ENCODE peak calls at places on chromosomes 13 and 19, in four cellular contexts. I is SHP77; G is activated gamma-delta T cell treated with Interleukin-2 at 50 U/mL for 16 hours; A is stimulated activated CD4-positive, alpha-beta T cell treated with anti-CD3 and anti-CD28 coated beads, Interleukin-15, amount 100 ng/mL, for 1 hour. N is an unnamed sample.

GRCh38 chr19:17747205-17748098 is 3.8 kb upstream of the FCHO1 start:
- DNase-seq in I (peak), A (peak), G (peak), N (peak)

GRCh38 chr13:90104764-90105163 is 1242.7 kb upstream of the MIR17HG start:
- DNase-seq in I (no peak), G (no peak), A (no peak), N (no peak)

GRCh38 chr19:33208904-33209843 is 15.0 kb downstream of the LRP3 start:
- DNase-seq in I (no peak), A (no peak), G (no peak), N (peak)

GRCh38 chr13:73835138-73835721 is 299.0 kb downstream of the KLF12 start:
- DNase-seq in I (peak), G (no peak), A (no peak), N (peak)

GRCh38 chr19:44903602-44904425 is 1.8 kb upstream of the APOE start:
- DNase-seq in A (peak), I (no peak), G (peak), N (peak)

GRCh38 chr19:15464394-15465385 is at the start of gene RASAL3:
- DNase-seq in I (no peak), A (peak), G (peak), N (no peak)

GRCh38 chr13:113654175-113654560 is 3.8 kb downstream of the ATP4B start:
- DNase-seq in G (no peak), A (no peak), I (no peak), N (no peak)

GRCh38 chr19:5572556-5573286 is 5.0 kb upstream of the TINCR start:
- DNase-seq in I (no peak), A (no peak), G (no peak), N (peak)

GRCh38 chr19:40322951-40323615 is 25.1 kb downstream of the C19orf47 start:
- DNase-seq in G (no peak), A (no peak), I (no peak), N (no peak)

GRCh38 chr19:6354098-6354674 is 7.1 kb upstream of the CLPP start:
- DNase-seq in G (no peak), I (no peak), A (no peak), N (no peak)

GRCh38 chr13:43057653-43058317 is 34.4 kb downstream of the DNAJC15 start:
- DNase-seq in G (peak), A (peak), I (no peak), N (no peak)

GRCh38 chr13:111175948-111176347 is 60.8 kb downstream of the ARHGEF7 start:
- DNase-seq in I (no peak), A (no peak), G (no peak), N (no peak)

GRCh38 chr13:40664100-40665060 is 2.1 kb downstream of the FOXO1 start:
- DNase-seq in G (peak), I (no peak), A (peak), N (peak)

GRCh38 chr13:43390101-43390500 is 366.7 kb downstream of the DNAJC15 start:
- DNase-seq in G (no peak), A (no peak), I (no peak), N (no peak)

GRCh38 chr19:47111081-47111589 is 2.4 kb downstream of the ZC3H4 start:
- DNase-seq in I (no peak), A (no peak), G (peak), N (peak)

GRCh38 chr19:35229601-35230000 is 1.1 kb upstream of the FAM187B start:
- DNase-seq in G (no peak), A (no peak), I (no peak), N (no peak)

GRCh38 chr19:32012886-32013635 is 332.3 kb upstream of the ZNF507 start:
- DNase-seq in I (no peak), G (no peak), A (no peak), N (no peak)

GRCh38 chr13:35631666-35632065 is 155.2 kb upstream of the MAB21L1 start:
- DNase-seq in G (no peak), I (no peak), A (no peak), N (no peak)

GRCh38 chr13:21463424-21463823 is 4.3 kb upstream of the ZDHHC20 start:
- DNase-seq in I (no peak), G (no peak), A (no peak), N (no peak)